ENCODE peak calls at places on chromosomes 5 and 9, in nine cellular contexts. O is CD4-positive, alpha-beta memory T cell; T is aorta; V is sigmoid colon; X is activated T-helper 9 cell treated with anti-CD3 and anti-CD28 coated beads, Interleukin-2, amount 50 U/mL, for 16 hours; D is NCI-H1092; Y is T-helper 1 cell; E is stimulated activated CD8-positive, alpha-beta memory T cell treated with anti-CD3 and anti-CD28 coated beads, Interleukin-7, amount 100 ng/mL, for 24 hours; R is foreskin fibroblast. P is an unnamed sample.

GRCh38 chr5:168332042-168332441 is 40.6 kb downstream of the WWC1 start:
- DNase-seq in R (no peak), T (no peak), Y (no peak), E (no peak), X (no peak), V (no peak), D (no peak), O (no peak), P (no peak)

GRCh38 chr5:159874308-159874707 is 42.0 kb upstream of the ADRA1B start:
- DNase-seq in R (peak), E (no peak), Y (no peak), V (no peak), T (no peak), X (no peak), D (no peak), O (no peak), P (no peak)

GRCh38 chr5:138032572-138033274 is at the start of gene FAM13B:
- DNase-seq in E (peak), T (peak), Y (peak), R (peak), X (peak), D (peak), V (peak), O (peak), P (peak)

GRCh38 chr9:68964102-68964541 is 49.8 kb downstream of the PRKACG start:
- DNase-seq in Y (no peak), T (no peak), R (no peak), V (no peak), E (no peak), X (no peak), D (no peak), O (no peak), P (no peak)

GRCh38 chr9:22201256-22201655 is 192.2 kb upstream of the CDKN2B start:
- DNase-seq in X (no peak), O (no peak), E (no peak), Y (no peak), V (no peak), R (no peak), T (no peak), D (no peak), P (no peak)

GRCh38 chr9:121811140-121811539 is 159.7 kb downstream of the DAB2IP start:
- DNase-seq in X (no peak), D (no peak), V (no peak), T (no peak), Y (no peak), E (no peak), R (no peak), O (no peak), P (no peak)

GRCh38 chr9:19113964-19114679 is 11.4 kb upstream of the HAUS6 start:
- DNase-seq in O (no peak), V (no peak), D (no peak), Y (no peak), T (no peak), X (no peak), E (no peak), R (no peak), P (no peak)

GRCh38 chr9:101457003-101457402 is 21.4 kb upstream of the ALDOB start:
- DNase-seq in O (no peak), Y (no peak), X (no peak), R (no peak), T (no peak), E (no peak), D (no peak), V (no peak), P (no peak)

GRCh38 chr5:154782812-154783592 is 27.8 kb downstream of the LARP1 start:
- DNase-seq in R (no peak), O (no peak), D (no peak), X (no peak), E (no peak), T (no peak), V (no peak), Y (no peak), P (no peak)

GRCh38 chr5:168842571-168843205 is 263.5 kb upstream of the PANK3 start:
- DNase-seq in Y (no peak), O (no peak), V (no peak), T (no peak), X (no peak), D (no peak), E (no peak), R (no peak), P (no peak)

GRCh38 chr5:54159153-54159836 is 151.1 kb downstream of the ARL15 start:
- DNase-seq in Y (no peak), V (no peak), X (no peak), R (no peak), O (no peak), D (no peak), T (no peak), E (no peak), P (no peak)

GRCh38 chr5:28398185-28398584 is 1359.8 kb upstream of the CDH9 start:
- DNase-seq in O (no peak), D (no peak), V (no peak), X (no peak), Y (no peak), T (no peak), E (no peak), R (no peak), P (no peak)

GRCh38 chr9:133968966-133969617 is 23.0 kb downstream of the VAV2 start:
- DNase-seq in Y (no peak), E (no peak), O (no peak), D (no peak), R (no peak), T (peak), V (no peak), X (no peak), P (no peak)

GRCh38 chr9:136744747-136745146 is 2.0 kb upstream of the LCN10 start:
- DNase-seq in V (no peak), O (no peak), X (no peak), R (no peak), D (no peak), Y (no peak), T (no peak), E (no peak), P (no peak)

GRCh38 chr5:29229461-29229860 is 1964.0 kb upstream of the CDH6 start:
- DNase-seq in X (no peak), R (no peak), E (no peak), V (no peak), Y (no peak), D (no peak), O (no peak), T (no peak), P (no peak)

GRCh38 chr9:97059661-97060060 is 20.7 kb upstream of the CTSV start:
- DNase-seq in T (no peak), R (no peak), O (no peak), Y (no peak), D (no peak), E (no peak), X (no peak), V (no peak), P (no peak)

GRCh38 chr5:96928931-96929708 is 6.8 kb upstream of the LNPEP start:
- DNase-seq in Y (no peak), O (no peak), D (no peak), T (no peak), E (no peak), X (no peak), R (no peak), V (no peak), P (no peak)

GRCh38 chr9:95506438-95506691 is 10.4 kb downstream of the PTCH1 start:
- DNase-seq in T (peak), D (no peak), Y (no peak), O (peak), E (no peak), R (peak), V (no peak), X (no peak), P (no peak)

GRCh38 chr5:104418056-104418455 is 855.5 kb upstream of the NUDT12 start:
- DNase-seq in V (no peak), T (no peak), X (no peak), R (no peak), D (no peak), E (no peak), Y (no peak), O (no peak), P (no peak)

GRCh38 chr9:75979362-75979761 is 88.9 kb downstream of the PCSK5 start:
- DNase-seq in X (no peak), T (no peak), E (no peak), V (no peak), D (peak), R (no peak), Y (no peak), O (peak), P (peak)

GRCh38 chr5:131355972-131356528 is 92.2 kb downstream of the CDC42SE2 start:
- DNase-seq in X (no peak), O (no peak), D (no peak), E (no peak), Y (no peak), T (no peak), R (no peak), V (no peak), P (no peak)

GRCh38 chr5:96113170-96113939 is 151.7 kb upstream of the ELL2 start:
- DNase-seq in Y (no peak), V (no peak), X (no peak), D (no peak), O (no peak), R (no peak), E (no peak), T (no peak), P (no peak)

GRCh38 chr5:19531374-19531952 is 456.5 kb downstream of the CDH18 start:
- DNase-seq in Y (no peak), X (no peak), O (no peak), E (no peak), D (no peak), R (no peak), T (no peak), V (no peak), P (no peak)

GRCh38 chr5:10583663-10584572 is 20.0 kb downstream of the ANKRD33B start:
- DNase-seq in D (no peak), Y (no peak), O (no peak), T (no peak), R (no peak), X (no peak), V (no peak), E (no peak), P (no peak)

GRCh38 chr9:93666279-93666784 is 89.9 kb downstream of the PHF2 start:
- DNase-seq in E (no peak), D (no peak), R (no peak), Y (no peak), T (peak), X (no peak), V (peak), O (no peak), P (no peak)

GRCh38 chr5:155651-156410 is 35.5 kb upstream of the LRRC14B start:
- DNase-seq in V (peak), X (no peak), R (no peak), Y (no peak), O (no peak), T (no peak), D (no peak), E (no peak), P (no peak)

P was measured in CD4-positive, CD25-positive, alpha-beta regulatory T cell.